ENCODE peak calls at places on chromosomes 2 and 18, in four cellular contexts. U is astrocyte of the spinal cord; O is CD8-positive, alpha-beta T cell; C is dorsolateral prefrontal cortex. H is an unnamed sample.

GRCh38 chr2:21194147-21194546 is 70.4 kb downstream of the TDRD15 start:
- DNase-seq in O (no peak), C (no peak), U (no peak), H (no peak)

GRCh38 chr2:238294393-238295143 is 6.2 kb upstream of the PER2 start:
- DNase-seq in O (no peak), C (peak), U (no peak), H (no peak)

GRCh38 chr18:9779630-9780029 is 71.5 kb downstream of the RAB31 start:
- DNase-seq in U (no peak), O (no peak), C (no peak), H (no peak)

GRCh38 chr2:141703506-141703905 is 427.3 kb downstream of the LRP1B start:
- DNase-seq in U (no peak), O (no peak), C (no peak), H (no peak)

GRCh38 chr2:169221745-169222369 is 140.5 kb downstream of the LRP2 start:
- DNase-seq in O (no peak), C (no peak), U (peak), H (no peak)

GRCh38 chr2:16281451-16282330 is 341.3 kb downstream of the MYCN start:
- DNase-seq in C (no peak), U (peak), O (no peak), H (peak)

GRCh38 chr18:28365406-28365805 is 188.5 kb upstream of the CDH2 start:
- DNase-seq in U (peak), C (no peak), O (no peak), H (no peak)

GRCh38 chr2:240143801-240144648 is 3.6 kb upstream of the OTOS start:
- DNase-seq in C (peak), O (peak), U (peak), H (no peak)

GRCh38 chr2:100130595-100131391 is 11.6 kb downstream of the AFF3 start:
- DNase-seq in C (no peak), U (no peak), O (no peak), H (no peak)

GRCh38 chr18:34121157-34121807 is 103.4 kb downstream of the NOL4 start:
- DNase-seq in O (no peak), U (peak), C (no peak), H (no peak)

GRCh38 chr2:169462896-169463695 is 16.2 kb upstream of the BBS5 start:
- DNase-seq in O (no peak), C (no peak), U (peak), H (no peak)

GRCh38 chr2:1168856-1169255 is 218.2 kb downstream of the SNTG2 start:
- DNase-seq in U (no peak), O (no peak), C (no peak), H (no peak)

GRCh38 chr2:38264649-38265322 is 112.3 kb downstream of the ATL2 start:
- DNase-seq in O (no peak), U (peak), C (no peak), H (no peak)

GRCh38 chr2:119914266-119914665 is 98.6 kb upstream of the EPB41L5 start:
- DNase-seq in C (no peak), U (no peak), O (no peak), H (no peak)

GRCh38 chr2:240956161-240956934 is 42.1 kb upstream of the SNED1 start:
- DNase-seq in U (no peak), C (peak), O (no peak), H (no peak)

GRCh38 chr2:216287251-216287650 is 85.0 kb downstream of the MARCHF4 start:
- DNase-seq in U (no peak), C (no peak), O (no peak), H (no peak)

GRCh38 chr18:28136071-28136470 is 40.9 kb downstream of the CDH2 start:
- DNase-seq in O (no peak), C (no peak), U (no peak), H (peak)

GRCh38 chr2:173943738-173944137 is 21.4 kb downstream of the SP3 start:
- DNase-seq in U (no peak), O (no peak), C (no peak), H (no peak)
- H3K4me3 ChIP-seq in U (no peak), O (no peak), C (no peak), H (no peak)

GRCh38 chr2:146820672-146821071 is 1024.2 kb upstream of the ACVR2A start:
- DNase-seq in U (peak), C (no peak), O (no peak), H (no peak)
- H3K4me3 ChIP-seq in U (no peak), C (no peak), O (no peak), H (no peak)

DNA sequence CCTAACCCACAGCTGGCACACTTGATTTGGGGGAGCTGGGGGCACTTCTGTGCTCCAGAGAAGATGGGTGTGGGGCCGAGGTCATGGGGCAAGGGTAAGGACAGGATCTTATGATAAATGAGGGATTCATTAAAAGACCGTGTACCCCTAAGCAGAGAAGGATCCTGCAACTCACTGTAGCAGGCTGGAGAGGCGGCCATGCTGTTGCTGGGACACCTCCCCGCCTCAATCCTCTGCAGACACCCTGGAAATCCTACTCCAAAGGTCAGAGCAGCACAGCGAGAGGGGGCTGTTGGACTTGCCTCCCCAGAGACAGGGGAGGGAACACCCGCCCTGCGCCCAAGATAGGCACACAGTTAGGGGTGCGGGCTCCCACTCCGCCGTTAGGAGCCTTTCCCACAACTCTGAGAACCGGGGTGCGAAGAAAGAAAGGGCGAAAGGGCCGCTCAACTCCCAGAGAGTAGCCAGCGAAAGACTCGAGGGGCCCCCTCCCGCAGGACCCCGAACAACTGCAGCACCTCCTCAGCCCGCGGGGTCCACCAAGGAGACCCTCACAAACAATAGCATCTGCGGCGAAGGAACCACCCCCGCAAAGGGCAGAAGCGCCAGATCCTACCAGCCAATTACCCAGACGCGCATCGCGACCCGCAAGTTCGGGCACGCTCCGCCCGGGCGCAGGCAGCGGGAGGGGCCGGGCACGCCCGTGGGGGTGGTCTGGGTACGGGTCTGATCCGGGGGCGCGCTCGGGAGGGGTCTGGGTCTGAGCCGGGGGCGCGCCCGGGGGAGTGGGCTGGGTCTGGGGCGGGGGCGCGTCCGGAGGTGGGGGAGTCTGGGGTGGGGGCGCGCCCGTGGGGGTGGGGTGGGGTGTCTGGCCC is 1.3 kb downstream of the PARD6G start:
- DNase-seq in O (no peak), U (no peak), C (no peak), H (no peak)
- H3K4me3 ChIP-seq in O (no peak), U (peak), C (peak), H (peak)

GRCh38 chr2:134407154-134407890 is 153.4 kb downstream of the MGAT5 start:
- DNase-seq in O (no peak), C (no peak), U (no peak), H (no peak)
- H3K4me3 ChIP-seq in O (no peak), C (no peak), U (no peak), H (no peak)

H was measured in Jurkat, Clone E6-1.